ENCODE peak calls at places on chromosomes 2 and 18, in five cellular contexts. C is left ventricle myocardium inferior; Z is HCT116; Y is naive thymus-derived CD4-positive, alpha-beta T cell; T is ovary. W is an unnamed sample. For H3K27me3, the result is how much of the 10 kb centered on the place peaks cover.

GRCh38 chr2:97951155-97951670 is 44.5 kb downstream of the TMEM131 start:
- DNase-seq in T (no peak), C (no peak), Z (no peak), Y (no peak), W (no peak)

GRCh38 chr2:20415511-20415918 is 31.4 kb upstream of the RHOB start:
- DNase-seq in Z (no peak), T (no peak), Y (no peak), C (no peak), W (peak)

GRCh38 chr2:75180476-75180875 is 18.8 kb downstream of the TACR1 start:
- DNase-seq in T (no peak), C (no peak), Y (no peak), Z (no peak), W (no peak)

GRCh38 chr18:58870130-58870529 is 5.5 kb downstream of the ZNF532 start:
- DNase-seq in Y (no peak), T (no peak), C (no peak), Z (no peak), W (no peak)

GRCh38 chr2:3476386-3477033 is 42.8 kb downstream of the ADI1 start:
- DNase-seq in T (no peak), Y (no peak), Z (no peak), C (no peak), W (peak)

GRCh38 chr2:99748344-99748743 is 258.5 kb upstream of the REV1 start:
- DNase-seq in Y (no peak), Z (no peak), T (no peak), C (no peak), W (no peak)

GRCh38 chr18:61308795-61309393 is 24.3 kb upstream of the CDH20 start:
- DNase-seq in T (no peak), C (no peak), Y (no peak), Z (no peak), W (no peak)

GRCh38 chr2:174247474-174248186 is 702 bp downstream of the OLA1 start:
- DNase-seq in Y (peak), C (no peak), T (no peak), Z (no peak), W (no peak)

GRCh38 chr18:34120294-34120693 is 104.4 kb downstream of the NOL4 start:
- DNase-seq in C (no peak), Z (no peak), Y (no peak), T (no peak), W (no peak)

GRCh38 chr2:16151651-16152050 is 211.3 kb downstream of the MYCN start:
- DNase-seq in Z (no peak), C (no peak), T (no peak), Y (no peak), W (no peak)

GRCh38 chr2:109230980-109231420 is 102.0 kb downstream of the SH3RF3 start:
- DNase-seq in Z (no peak), Y (no peak), T (no peak), C (no peak), W (no peak)

GRCh38 chr2:238143239-238143951 is 4.9 kb downstream of the KLHL30 start:
- DNase-seq in T (no peak), C (peak), Y (no peak), Z (peak), W (peak)

GRCh38 chr2:10329880-10330699 is 27.4 kb downstream of the HPCAL1 start:
- DNase-seq in Y (peak), Z (no peak), T (no peak), C (no peak), W (peak)

GRCh38 chr18:74040459-74041332 is 106.9 kb downstream of the FBXO15 start:
- DNase-seq in Z (peak), C (no peak), Y (peak), T (no peak), W (no peak)

GRCh38 chr2:189208254-189208653 is 28.7 kb upstream of the COL5A2 start:
- DNase-seq in T (no peak), Y (no peak), Z (no peak), C (no peak), W (no peak)

GRCh38 chr2:196660264-196660663 is 20.7 kb downstream of the CCDC150 start:
- DNase-seq in T (no peak), Y (no peak), C (no peak), Z (no peak), W (no peak)

GRCh38 chr18:25298853-25299274 is 53.1 kb downstream of the ZNF521 start:
- DNase-seq in C (peak), T (no peak), Y (no peak), Z (no peak), W (no peak)

GRCh38 chr2:152582081-152582480 is 135.2 kb downstream of the PRPF40A start:
- DNase-seq in Z (no peak), T (no peak), Y (no peak), C (no peak), W (no peak)

GRCh38 chr18:7870855-7871254 is 303.7 kb downstream of the PTPRM start:
- DNase-seq in C (no peak), Z (no peak), T (no peak), Y (no peak), W (no peak)

GRCh38 chr2:67856866-67857265 is 205.9 kb downstream of the C1D start:
- DNase-seq in Z (no peak), Y (no peak), T (no peak), C (no peak), W (no peak)

GRCh38 chr2:148909114-148909513 is 34.1 kb downstream of the KIF5C start:
- DNase-seq in T (peak), Y (no peak), C (no peak), Z (no peak), W (no peak)

GRCh38 chr2:23602113-23602512 is 217.1 kb downstream of the KLHL29 start:
- DNase-seq in T (no peak), C (no peak), Y (no peak), Z (no peak), W (peak)

GRCh38 chr2:206275274-206276160 is 1.1 kb downstream of the ZDBF2 start:
- DNase-seq in T (no peak), Y (peak), Z (no peak), C (no peak), W (no peak)

GRCh38 chr2:23693606-23693951 is 233.3 kb downstream of the ATAD2B start:
- DNase-seq in Z (no peak), T (no peak), C (no peak), Y (no peak), W (peak)

GRCh38 chr2:18611184-18611583 is 21.8 kb upstream of the NT5C1B start:
- DNase-seq in Z (no peak), C (no peak), T (no peak), Y (no peak), W (no peak)

GRCh38 chr18:39742015-39742466 is 2176.4 kb upstream of the CELF4 start:
- DNase-seq in T (no peak), C (no peak), Y (no peak), Z (no peak), W (no peak)

GRCh38 chr2:88069117-88069516 is 1.5 kb downstream of the SMYD1 start:
- DNase-seq in T (no peak), C (no peak), Z (no peak), Y (no peak), W (no peak)

DNA sequence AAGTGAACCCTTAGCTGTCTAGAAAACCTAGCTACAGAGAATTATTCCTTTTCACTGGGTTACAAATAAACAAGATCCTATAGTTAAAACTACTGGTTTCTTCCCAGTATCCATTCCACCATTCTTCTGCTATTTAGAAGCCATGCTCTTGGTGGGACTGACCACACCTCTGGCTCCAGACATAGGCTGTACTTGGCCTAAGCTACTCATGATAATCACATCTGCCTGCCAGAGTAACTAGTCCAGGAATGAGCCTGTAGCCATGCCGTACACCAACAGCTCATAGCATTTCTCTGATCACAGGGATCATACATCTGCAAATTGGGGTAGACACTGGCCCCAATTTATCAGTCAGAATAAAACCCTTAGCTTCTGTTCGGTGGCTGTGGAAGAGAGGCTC is 33.7 kb downstream of the NABP1 start:
- DNase-seq in C (no peak), Z (no peak), T (no peak), Y (no peak), W (no peak)
- H3K27me3 ChIP-seq in C (under half), Z (under half), T (under half), Y (under half), W (under half)

GRCh38 chr2:118058979-118059378 is 29.3 kb upstream of the INSIG2 start:
- DNase-seq in T (no peak), Z (no peak), C (no peak), Y (no peak), W (no peak)

GRCh38 chr2:118062669-118063068 is 25.6 kb upstream of the INSIG2 start:
- DNase-seq in C (no peak), Y (no peak), Z (no peak), T (no peak), W (no peak)

GRCh38 chr2:118061135-118061955 is 26.9 kb upstream of the INSIG2 start:
- DNase-seq in T (no peak), Z (no peak), Y (no peak), C (no peak), W (no peak)

GRCh38 chr2:118062048-118062447 is 26.2 kb upstream of the INSIG2 start:
- DNase-seq in Z (no peak), T (no peak), C (no peak), Y (no peak), W (no peak)

GRCh38 chr2:118059919-118060478 is 28.3 kb upstream of the INSIG2 start:
- DNase-seq in Z (no peak), Y (no peak), T (no peak), C (no peak), W (no peak)
- H3K4me3 ChIP-seq in Z (no peak), Y (no peak), T (no peak), C (no peak), W (no peak)

DNA sequence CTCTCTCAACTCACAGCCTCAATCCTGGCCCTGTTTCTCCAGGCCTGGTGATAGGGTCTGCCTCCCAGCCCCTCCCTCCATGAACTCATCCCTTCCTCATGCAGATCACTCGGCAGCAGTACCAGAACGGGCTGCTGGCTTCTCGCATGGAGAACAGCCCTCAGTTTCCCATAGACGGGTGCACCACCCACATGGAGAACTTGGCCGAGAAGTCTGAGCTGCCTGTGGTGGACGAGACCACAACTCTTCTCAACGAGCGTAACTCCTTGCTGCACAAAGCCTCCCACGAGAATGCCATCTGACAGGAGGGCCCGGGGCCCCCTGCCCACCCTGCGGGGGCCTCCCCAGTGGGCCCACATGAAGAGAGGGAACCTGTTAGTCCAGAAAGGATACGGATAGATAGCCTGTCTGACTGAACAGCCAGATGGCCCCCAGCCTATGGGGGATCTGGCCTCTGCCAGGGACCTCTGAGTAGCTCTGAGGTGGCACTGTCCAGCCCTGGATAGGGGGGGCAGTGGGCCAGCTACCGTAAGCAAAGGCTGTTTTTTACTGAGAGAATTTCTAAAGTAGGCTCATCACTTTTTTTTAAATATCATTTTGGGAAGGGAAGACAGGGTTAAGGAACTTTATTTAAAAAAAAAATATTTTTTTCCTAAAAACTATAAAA is 6.7 kb upstream of the CNNM3 start:
- DNase-seq in C (no peak), Z (no peak), T (no peak), Y (no peak), W (no peak)
- H3K27ac ChIP-seq in C (peak), Z (no peak), T (no peak), Y (no peak), W (no peak)

DNA sequence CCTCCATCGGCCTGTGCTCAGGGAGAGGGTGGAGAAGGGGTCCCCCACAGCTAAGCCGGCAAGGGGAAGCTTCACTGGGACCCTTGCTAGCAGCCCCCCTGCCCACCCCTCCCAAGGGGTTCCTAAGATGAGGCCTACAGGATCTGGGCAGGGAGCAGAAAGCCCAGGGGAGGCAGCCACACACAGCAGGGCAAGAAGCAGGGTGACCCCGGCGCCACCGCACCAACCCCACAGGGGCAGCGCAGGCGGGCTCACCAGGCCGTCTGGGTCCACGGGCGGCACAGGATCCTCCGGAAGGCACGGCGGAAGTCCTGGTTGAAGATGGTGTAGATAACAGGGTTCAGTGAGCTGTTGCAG is 1.8 kb downstream of the ADRA2B start:
- DNase-seq in Z (no peak), Y (no peak), T (no peak), C (peak), W (peak)
- H3K27me3 ChIP-seq in Z (under half), Y (under half), T (under half), C (under half), W (under half)

DNA sequence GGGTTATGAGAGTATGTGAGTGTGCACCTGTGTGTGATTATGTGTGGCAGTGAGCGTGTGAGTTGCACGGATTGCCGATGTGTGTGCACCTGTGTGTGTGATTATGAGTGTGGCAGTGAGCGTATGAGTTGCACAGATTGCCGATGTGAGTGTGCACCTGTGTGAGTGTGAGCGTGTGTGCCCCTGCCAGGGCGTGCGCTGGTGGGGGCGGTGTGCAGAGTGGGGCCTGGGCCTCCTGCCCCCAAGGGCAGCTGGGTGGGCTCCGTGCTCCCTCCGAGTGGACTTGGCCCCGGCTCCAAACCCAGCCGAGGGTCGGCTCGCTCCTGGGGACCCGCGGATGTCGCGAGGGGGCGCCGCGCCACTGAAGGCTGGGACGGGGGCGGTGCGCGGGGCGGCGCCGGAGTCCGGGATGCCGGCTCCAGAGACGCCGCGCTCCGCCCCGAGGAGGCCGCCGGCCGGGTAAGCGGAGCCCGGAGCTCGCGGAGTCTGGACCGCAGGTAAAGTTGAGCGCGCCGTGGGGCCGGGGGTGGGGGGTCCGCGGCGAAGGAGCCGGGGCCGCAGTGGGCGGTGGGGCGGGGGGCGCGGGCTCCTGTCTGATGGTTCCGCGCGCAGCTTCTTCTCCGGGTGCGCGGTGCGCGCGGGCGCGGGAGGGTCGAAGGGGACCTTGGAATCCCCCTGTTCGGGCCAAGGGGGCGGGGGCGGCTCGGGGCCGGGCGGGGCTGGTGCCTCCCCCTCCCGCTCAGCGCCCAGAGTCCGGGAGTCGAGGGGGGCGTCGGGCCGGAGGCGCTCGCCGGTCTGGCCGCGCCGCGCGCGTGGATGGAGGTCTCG is at the start of gene KCNG2:
- DNase-seq in Z (no peak), Y (no peak), T (no peak), C (no peak), W (peak)
- H3K4me3 ChIP-seq in Z (no peak), Y (no peak), T (no peak), C (peak), W (no peak)

DNA sequence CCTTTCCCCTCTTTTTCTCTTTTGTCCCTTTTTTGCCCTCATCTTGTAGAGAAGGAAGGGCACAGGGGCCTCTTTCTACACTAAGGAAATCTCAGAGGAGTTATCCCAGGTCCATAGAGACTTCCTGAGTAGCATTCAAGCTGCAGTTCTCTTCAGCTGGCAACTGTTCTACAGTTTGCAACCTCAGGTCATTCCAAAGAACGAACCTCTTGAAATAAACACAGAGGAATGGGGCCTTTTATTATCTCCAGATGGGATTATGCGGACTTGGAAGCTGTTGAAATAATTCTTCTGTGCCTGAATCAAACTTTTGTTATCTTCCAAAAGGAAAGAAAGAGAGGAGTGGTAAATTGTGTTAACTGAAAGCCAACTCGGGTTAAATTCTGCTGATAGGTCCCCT is 31.0 kb upstream of the NFE2L2 start:
- DNase-seq in Z (no peak), T (no peak), C (no peak), Y (no peak), W (no peak)
- H3K27ac ChIP-seq in Z (no peak), T (peak), C (peak), Y (no peak), W (peak)

W was measured in aorta.